ENCODE peak calls at places on chromosomes 5 and 9, in five cellular contexts. One of them, this sample, is unnamed.
A peak's percentile ranks its signal among the peaks of the same experiment; 100 is the strongest.

GRCh38 chr5:179902763-179903158 is 4.9 kb downstream of the TBC1D9B start:
- DNase-seq in H1: no peak
- DNase-seq in K562: no peak
- DNase-seq in HepG2: no peak
- DNase-seq in HCT116: no peak
- DNase-seq in this sample: no peak

GRCh38 chr5:60597570-60597969 is 102.4 kb downstream of the DEPDC1B start:
- DNase-seq in HepG2: no peak
- DNase-seq in H1: no peak
- DNase-seq in K562: no peak
- DNase-seq in HCT116: no peak
- DNase-seq in this sample: peak; percentile 60

GRCh38 chr9:119556129-119556875 is 187.1 kb upstream of the BRINP1 start:
- DNase-seq in H1: peak; percentile 93
- DNase-seq in HepG2: peak; percentile 27
- DNase-seq in HCT116: no peak
- DNase-seq in K562: peak; percentile 48
- DNase-seq in this sample: no peak

GRCh38 chr5:72288923-72289322 is 31.1 kb downstream of the MRPS27 start:
- DNase-seq in H1: no peak
- DNase-seq in K562: no peak
- DNase-seq in HCT116: no peak
- DNase-seq in HepG2: no peak
- DNase-seq in this sample: no peak

GRCh38 chr5:43042626-43043399 is 2.7 kb upstream of the ANXA2R start:
- DNase-seq in H1: peak; percentile 67
- DNase-seq in K562: peak; percentile 95
- DNase-seq in HepG2: no peak
- DNase-seq in HCT116: peak; percentile 62
- DNase-seq in this sample: peak; percentile 55

GRCh38 chr5:39072915-39073758 is 1.1 kb downstream of the RICTOR start:
- DNase-seq in HCT116: no peak
- DNase-seq in HepG2: peak; percentile 66
- DNase-seq in K562: peak; percentile 77
- DNase-seq in H1: peak; percentile 74
- DNase-seq in this sample: peak; percentile 38

GRCh38 chr9:20524776-20525175 is 97.5 kb downstream of the MLLT3 start:
- DNase-seq in K562: no peak
- DNase-seq in HCT116: peak; percentile 12
- DNase-seq in HepG2: no peak
- DNase-seq in H1: peak; percentile 79
- DNase-seq in this sample: no peak

GRCh38 chr5:111953351-111954127 is 196.5 kb upstream of the NREP start:
- DNase-seq in HCT116: no peak
- DNase-seq in HepG2: no peak
- DNase-seq in K562: no peak
- DNase-seq in H1: no peak
- DNase-seq in this sample: no peak

GRCh38 chr5:76145945-76146344 is 62.8 kb downstream of the SV2C start:
- DNase-seq in H1: no peak
- DNase-seq in HCT116: peak; percentile 51
- DNase-seq in HepG2: peak; percentile 16
- DNase-seq in K562: peak; percentile 54
- DNase-seq in this sample: no peak

GRCh38 chr5:96235008-96235910 is 197.8 kb downstream of the PCSK1 start:
- DNase-seq in K562: no peak
- DNase-seq in HepG2: no peak
- DNase-seq in HCT116: no peak
- DNase-seq in H1: no peak
- DNase-seq in this sample: no peak

GRCh38 chr9:122866079-122866478 is 37.7 kb upstream of the PDCL start:
- DNase-seq in K562: no peak
- DNase-seq in HepG2: no peak
- DNase-seq in H1: no peak
- DNase-seq in HCT116: no peak
- DNase-seq in this sample: no peak

GRCh38 chr9:109027176-109027575 is 13.9 kb upstream of the CTNNAL1 start:
- DNase-seq in HepG2: no peak
- DNase-seq in K562: no peak
- DNase-seq in HCT116: no peak
- DNase-seq in H1: no peak
- DNase-seq in this sample: no peak

GRCh38 chr9:90645721-90646120 is 3.1 kb upstream of the DIRAS2 start:
- DNase-seq in HCT116: no peak
- DNase-seq in H1: no peak
- DNase-seq in HepG2: no peak
- DNase-seq in K562: no peak
- DNase-seq in this sample: no peak

GRCh38 chr9:104028827-104029226 is 65.3 kb upstream of the SMC2 start:
- DNase-seq in H1: no peak
- DNase-seq in HCT116: no peak
- DNase-seq in HepG2: no peak
- DNase-seq in K562: no peak
- DNase-seq in this sample: no peak

GRCh38 chr9:91658513-91659105 is 235.0 kb upstream of the NFIL3 start:
- DNase-seq in H1: no peak
- DNase-seq in HCT116: no peak
- DNase-seq in HepG2: no peak
- DNase-seq in K562: no peak
- DNase-seq in this sample: no peak

GRCh38 chr5:53424691-53425597 is 55.5 kb upstream of the FST start:
- DNase-seq in HepG2: no peak
- DNase-seq in K562: no peak
- DNase-seq in H1: no peak
- DNase-seq in HCT116: no peak
- DNase-seq in this sample: no peak

GRCh38 chr5:108521841-108522506 is 140.1 kb upstream of the FBXL17 start:
- DNase-seq in HepG2: peak; percentile 53
- DNase-seq in H1: no peak
- DNase-seq in HCT116: peak; percentile 52
- DNase-seq in K562: peak; percentile 73
- DNase-seq in this sample: peak; percentile 57

GRCh38 chr9:122261469-122261881 is 3.2 kb downstream of the RBM18 start:
- DNase-seq in HCT116: no peak
- DNase-seq in K562: peak; percentile 73
- DNase-seq in HepG2: peak; percentile 89
- DNase-seq in H1: no peak
- DNase-seq in this sample: no peak

GRCh38 chr5:99349842-99350241 is 421.0 kb upstream of the CHD1 start:
- DNase-seq in HCT116: no peak
- DNase-seq in H1: no peak
- DNase-seq in K562: no peak
- DNase-seq in HepG2: no peak
- DNase-seq in this sample: no peak

GRCh38 chr9:125397736-125398135 is 136.1 kb downstream of the GAPVD1 start:
- DNase-seq in HepG2: no peak
- DNase-seq in H1: no peak
- DNase-seq in K562: no peak
- DNase-seq in HCT116: no peak
- DNase-seq in this sample: no peak
- TF ChIP-seq ATF3 in HepG2: no peak
- TF ChIP-seq ATF3 in H1: no peak
- TF ChIP-seq ATF3 in K562: no peak
- TF ChIP-seq ATF3 in HCT116: no peak
- TF ChIP-seq ATF3 in this sample: no peak

GRCh38 chr5:13508559-13508958 is 435.9 kb downstream of the DNAH5 start:
- DNase-seq in HepG2: no peak
- DNase-seq in K562: no peak
- DNase-seq in H1: no peak
- DNase-seq in HCT116: no peak
- DNase-seq in this sample: no peak

GRCh38 chr5:13511442-13511841 is 433.0 kb downstream of the DNAH5 start:
- DNase-seq in HepG2: no peak
- DNase-seq in K562: no peak
- DNase-seq in H1: no peak
- DNase-seq in HCT116: no peak
- DNase-seq in this sample: no peak

GRCh38 chr5:13505326-13505725 is 439.2 kb downstream of the DNAH5 start:
- DNase-seq in HepG2: no peak
- DNase-seq in K562: no peak
- DNase-seq in HCT116: no peak
- DNase-seq in H1: no peak
- DNase-seq in this sample: no peak

GRCh38 chr5:13516195-13516594 is 428.3 kb downstream of the DNAH5 start:
- DNase-seq in K562: no peak
- DNase-seq in HCT116: no peak
- DNase-seq in H1: no peak
- DNase-seq in HepG2: no peak
- DNase-seq in this sample: no peak

DNA sequence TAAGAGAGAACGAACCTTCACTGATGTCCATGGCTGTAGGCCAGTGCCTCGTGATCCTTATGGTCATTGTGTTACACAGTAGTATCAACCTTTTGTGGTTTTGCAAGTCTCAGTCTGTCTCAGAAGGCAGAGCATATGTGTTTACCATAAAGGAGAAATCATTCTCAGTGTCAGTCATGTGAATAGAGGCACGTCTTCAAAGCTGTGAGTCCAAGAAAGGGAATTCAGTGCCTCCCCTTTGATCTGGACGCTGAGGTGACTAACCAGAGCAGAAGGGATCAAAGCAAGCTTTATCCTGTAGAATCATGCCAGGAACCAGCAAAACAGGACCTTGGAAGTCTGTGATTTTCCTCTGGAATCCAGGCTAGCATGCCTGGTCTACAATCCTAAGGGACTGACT is 433.9 kb downstream of the DNAH5 start:
- DNase-seq in K562: no peak
- DNase-seq in HCT116: no peak
- DNase-seq in H1: no peak
- DNase-seq in HepG2: peak; percentile 25
- DNase-seq in this sample: no peak
- TF ChIP-seq YY1 in K562: no peak
- TF ChIP-seq YY1 in HCT116: no peak
- TF ChIP-seq YY1 in H1: no peak
- TF ChIP-seq YY1 in HepG2: no peak
- TF ChIP-seq YY1 in this sample: no peak

GRCh38 chr9:131677051-131677444 is 62.8 kb downstream of the RAPGEF1 start:
- DNase-seq in K562: no peak
- DNase-seq in HCT116: no peak
- DNase-seq in H1: no peak
- DNase-seq in HepG2: no peak
- DNase-seq in this sample: no peak

GRCh38 chr9:131676431-131676972 is 63.4 kb downstream of the RAPGEF1 start:
- DNase-seq in H1: no peak
- DNase-seq in K562: no peak
- DNase-seq in HepG2: no peak
- DNase-seq in HCT116: no peak
- DNase-seq in this sample: peak; percentile 51

GRCh38 chr9:131673531-131673930 is 66.3 kb downstream of the RAPGEF1 start:
- DNase-seq in K562: no peak
- DNase-seq in HepG2: no peak
- DNase-seq in HCT116: no peak
- DNase-seq in H1: no peak
- DNase-seq in this sample: no peak

GRCh38 chr9:131674425-131675421 is 65.2 kb downstream of the RAPGEF1 start:
- DNase-seq in HCT116: no peak
- DNase-seq in HepG2: no peak
- DNase-seq in H1: no peak
- DNase-seq in K562: no peak
- DNase-seq in this sample: no peak

DNA sequence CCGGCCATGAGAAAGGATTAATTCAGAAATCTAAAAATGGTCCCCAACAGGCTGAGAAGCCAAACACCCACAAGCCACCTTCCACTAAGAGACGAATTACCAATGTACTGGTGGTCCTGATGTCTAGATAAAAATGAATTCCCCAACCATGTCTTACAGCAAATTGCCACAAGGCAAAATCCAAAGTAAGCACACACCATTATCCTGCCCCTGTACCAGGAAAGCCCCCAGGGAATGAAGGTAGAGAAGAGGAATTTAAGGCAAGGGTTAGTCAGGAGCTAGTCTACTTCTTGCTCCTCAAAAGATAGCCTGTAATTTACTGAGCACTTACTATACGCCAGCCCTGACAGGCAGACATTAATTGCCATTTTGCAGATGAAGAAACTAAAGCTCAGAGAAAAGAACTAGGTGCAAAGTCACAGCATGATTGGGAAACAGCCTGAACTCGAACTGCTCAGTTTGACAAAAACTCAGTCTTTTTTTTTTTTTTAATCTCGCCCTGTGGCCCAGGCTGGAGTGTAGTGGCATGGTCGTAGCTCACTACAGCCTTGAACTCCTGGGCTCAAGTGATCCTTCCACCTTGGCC is 64.3 kb downstream of the RAPGEF1 start:
- DNase-seq in K562: no peak
- DNase-seq in HCT116: no peak
- DNase-seq in HepG2: no peak
- DNase-seq in H1: no peak
- DNase-seq in this sample: no peak
- TF ChIP-seq MAX in K562: no peak
- TF ChIP-seq MAX in HCT116: no peak
- TF ChIP-seq MAX in HepG2: no peak
- TF ChIP-seq MAX in H1: no peak
- TF ChIP-seq MAX in this sample: no peak

GRCh38 chr5:54531536-54531935 is 14.0 kb downstream of the SNX18 start:
- DNase-seq in H1: no peak
- DNase-seq in K562: no peak
- DNase-seq in HCT116: no peak
- DNase-seq in HepG2: no peak
- DNase-seq in this sample: no peak

GRCh38 chr5:54537720-54538119 is 20.2 kb downstream of the SNX18 start:
- DNase-seq in H1: no peak
- DNase-seq in HepG2: no peak
- DNase-seq in K562: no peak
- DNase-seq in HCT116: no peak
- DNase-seq in this sample: no peak

GRCh38 chr5:54534306-54534705 is 16.7 kb downstream of the SNX18 start:
- DNase-seq in K562: no peak
- DNase-seq in H1: no peak
- DNase-seq in HCT116: no peak
- DNase-seq in HepG2: no peak
- DNase-seq in this sample: no peak

GRCh38 chr5:54535149-54535844 is 17.7 kb downstream of the SNX18 start:
- DNase-seq in H1: no peak
- DNase-seq in HepG2: no peak
- DNase-seq in K562: no peak
- DNase-seq in HCT116: no peak
- DNase-seq in this sample: no peak

GRCh38 chr5:54533541-54534179 is 16.1 kb downstream of the SNX18 start:
- DNase-seq in HCT116: no peak
- DNase-seq in HepG2: no peak
- DNase-seq in H1: no peak
- DNase-seq in K562: no peak
- DNase-seq in this sample: no peak
- TF ChIP-seq ATF3 in HCT116: no peak
- TF ChIP-seq ATF3 in HepG2: no peak
- TF ChIP-seq ATF3 in H1: no peak
- TF ChIP-seq ATF3 in K562: no peak
- TF ChIP-seq ATF3 in this sample: no peak

GRCh38 chr5:14364576-14365472 is 216.8 kb upstream of the OTULINL start:
- DNase-seq in H1: peak; percentile 86
- DNase-seq in K562: peak; percentile 62
- DNase-seq in HCT116: peak; percentile 13
- DNase-seq in HepG2: peak; percentile 33
- DNase-seq in this sample: no peak
- TF ChIP-seq YY1 in H1: no peak
- TF ChIP-seq YY1 in K562: no peak
- TF ChIP-seq YY1 in HCT116: no peak
- TF ChIP-seq YY1 in HepG2: no peak
- TF ChIP-seq YY1 in this sample: no peak

GRCh38 chr5:2334686-2335085 is 416.8 kb downstream of the IRX2 start:
- DNase-seq in H1: no peak
- DNase-seq in K562: no peak
- DNase-seq in HepG2: no peak
- DNase-seq in HCT116: no peak
- DNase-seq in this sample: no peak
- TF ChIP-seq MAX in H1: no peak
- TF ChIP-seq MAX in K562: no peak
- TF ChIP-seq MAX in HepG2: no peak
- TF ChIP-seq MAX in HCT116: no peak
- TF ChIP-seq MAX in this sample: no peak